ENCODE peak calls at places on chromosomes 6 and 20, in five cellular contexts. W is astrocyte; K is stimulated activated CD4-positive, alpha-beta T cell treated with anti-CD3 and anti-CD28 coated beads, Interleukin-1b, Interleukin-23, amount 100 ng/mL, for 1 hour; J is cardiac fibroblast; P is MCF 10A. E is an unnamed sample.

GRCh38 chr6:30357678-30358339 is 12.9 kb downstream of the RPP21 start:
- DNase-seq in K (no peak), P (peak), J (peak), W (peak), E (peak)

GRCh38 chr6:163705923-163706322 is 291.4 kb downstream of the QKI start:
- DNase-seq in W (no peak), P (no peak), J (no peak), K (no peak), E (no peak)

GRCh38 chr6:15246217-15247211 is 645 bp downstream of the JARID2 start:
- DNase-seq in K (no peak), J (peak), P (peak), W (no peak), E (no peak)

GRCh38 chr20:59583428-59584277 is 20.7 kb upstream of the PHACTR3 start:
- DNase-seq in W (no peak), K (no peak), P (peak), J (peak), E (no peak)

GRCh38 chr20:4406627-4407026 is 315.1 kb upstream of the PRND start:
- DNase-seq in J (peak), K (no peak), P (peak), W (peak), E (peak)

GRCh38 chr6:6772751-6773150 is 184.2 kb downstream of the LY86 start:
- DNase-seq in J (no peak), P (no peak), K (no peak), W (no peak), E (peak)

GRCh38 chr6:162626869-162627268 is 100.7 kb downstream of the PRKN start:
- DNase-seq in P (no peak), K (no peak), J (no peak), W (no peak), E (no peak)

GRCh38 chr6:47651505-47651944 is 46.9 kb upstream of the ADGRF4 start:
- DNase-seq in K (no peak), W (peak), P (peak), J (peak), E (peak)

GRCh38 chr6:53679446-53679933 is 13.9 kb upstream of the KLHL31 start:
- DNase-seq in W (peak), P (peak), J (peak), K (no peak), E (peak)

GRCh38 chr6:35842381-35842780 is 37.2 kb downstream of the LHFPL5 start:
- DNase-seq in J (no peak), K (no peak), P (no peak), W (no peak), E (no peak)

GRCh38 chr20:55919319-55919718 is 86.0 kb downstream of the CBLN4 start:
- DNase-seq in J (no peak), P (no peak), W (no peak), K (no peak), E (no peak)

GRCh38 chr6:127737009-127737486 is 160.1 kb downstream of the C6orf58 start:
- DNase-seq in K (peak), P (peak), W (peak), J (peak), E (peak)

GRCh38 chr20:56872620-56873458 is 243.7 kb downstream of the TFAP2C start:
- DNase-seq in J (no peak), K (no peak), W (no peak), P (peak), E (no peak)

GRCh38 chr6:38404355-38404754 is 235.4 kb downstream of the BTBD9 start:
- DNase-seq in P (peak), W (peak), K (no peak), J (no peak), E (no peak)

GRCh38 chr6:3825851-3826581 is 23.2 kb upstream of the FAM50B start:
- DNase-seq in J (peak), K (no peak), W (peak), P (peak), E (peak)

GRCh38 chr20:46089076-46089337 is 755 bp downstream of the NCOA5 start:
- DNase-seq in W (peak), J (no peak), K (no peak), P (no peak), E (no peak)

GRCh38 chr6:54135665-54136370 is 24.6 kb downstream of the MLIP start:
- DNase-seq in J (peak), P (peak), K (no peak), W (peak), E (no peak)

GRCh38 chr6:7505196-7505699 is 36.2 kb upstream of the DSP start:
- DNase-seq in W (peak), J (peak), K (no peak), P (peak), E (peak)

GRCh38 chr6:39377530-39377929 is 55.0 kb upstream of the KCNK16 start:
- DNase-seq in K (no peak), P (peak), W (peak), J (peak), E (peak)

GRCh38 chr20:25867776-25868649 is 171.4 kb upstream of the ZNF337 start:
- DNase-seq in P (no peak), W (no peak), K (no peak), J (peak), E (no peak)

GRCh38 chr6:4778086-4778485 is 1.9 kb downstream of the CDYL start:
- DNase-seq in P (peak), J (no peak), K (no peak), W (no peak), E (peak)